ENCODE peak calls at places on chromosomes 2 and 18, in four cellular contexts. R is CD4-positive, alpha-beta T cell; N is HL-60; F is aorta. H is an unnamed sample.

GRCh38 chr2:70248810-70249438 is 496 bp upstream of the TIA1 start:
- DNase-seq in F (peak; percentile 90), N (no peak), R (peak; percentile 86), H (no peak)

GRCh38 chr2:182240862-182241371 is 185.9 kb downstream of the PDE1A start:
- DNase-seq in F (no peak), N (peak; percentile 21), R (no peak), H (no peak)

GRCh38 chr2:95346738-95347671 is 49.9 kb downstream of the KCNIP3 start:
- DNase-seq in N (no peak), F (no peak), R (no peak), H (no peak)

GRCh38 chr2:41701231-41701630 is 346.6 kb upstream of the PKDCC start:
- DNase-seq in N (no peak), R (no peak), F (no peak), H (no peak)

GRCh38 chr2:199851886-199852285 is 894 bp upstream of the FTCDNL1 start:
- DNase-seq in N (no peak), F (no peak), R (no peak), H (no peak)

GRCh38 chr18:76522104-76522503 is 27.1 kb upstream of the ZNF516 start:
- DNase-seq in F (no peak), R (no peak), N (no peak), H (no peak)

GRCh38 chr2:118769707-118770400 is 77.6 kb downstream of the EN1 start:
- DNase-seq in N (no peak), F (no peak), R (no peak), H (no peak)

GRCh38 chr18:10230072-10230471 is 224.4 kb upstream of the APCDD1 start:
- DNase-seq in N (peak; percentile 45), R (no peak), F (no peak), H (no peak)

GRCh38 chr18:78073275-78073674 is 823.6 kb downstream of the GALR1 start:
- DNase-seq in N (no peak), R (no peak), F (no peak), H (no peak)

GRCh38 chr2:127638361-127639110 is 7.4 kb upstream of the GPR17 start:
- DNase-seq in R (no peak), N (no peak), F (no peak), H (no peak)

GRCh38 chr2:9474361-9475117 is at the start of gene IAH1:
- DNase-seq in F (peak; percentile 75), R (peak; percentile 70), N (peak; percentile 39), H (peak; percentile 80)

GRCh38 chr18:72086421-72086820 is 457.7 kb downstream of the CBLN2 start:
- DNase-seq in R (no peak), N (no peak), F (no peak), H (peak; percentile 1)

GRCh38 chr2:15176604-15177003 is 384.5 kb downstream of the NBAS start:
- DNase-seq in R (no peak), N (no peak), F (no peak), H (no peak)

GRCh38 chr2:218031771-218032257 is 29.0 kb upstream of the TNS1 start:
- DNase-seq in N (no peak), F (no peak), R (no peak), H (no peak)

GRCh38 chr18:63882333-63883141 is 5.0 kb upstream of the SERPINB2 start:
- DNase-seq in N (no peak), F (no peak), R (no peak), H (no peak)

GRCh38 chr2:54259413-54260240 is 3.6 kb upstream of the TSPYL6 start:
- DNase-seq in R (no peak), F (no peak), N (no peak), H (no peak)

GRCh38 chr2:26617259-26618083 is 23.7 kb downstream of the CIB4 start:
- DNase-seq in R (no peak), N (no peak), F (no peak), H (no peak)

GRCh38 chr2:55885129-55885943 is 38.2 kb downstream of the EFEMP1 start:
- DNase-seq in N (no peak), F (peak; percentile 67), R (no peak), H (no peak)

GRCh38 chr2:170369894-170370293 is 191.9 kb downstream of the MYO3B start:
- DNase-seq in N (no peak), R (no peak), F (no peak), H (no peak)

GRCh38 chr18:23585007-23585871 is 1.1 kb downstream of the NPC1 start:
- DNase-seq in R (no peak), N (peak; percentile 22), F (no peak), H (peak; percentile 8)

GRCh38 chr2:191446910-191447309 is 201.7 kb downstream of the MYO1B start:
- DNase-seq in F (no peak), N (no peak), R (no peak), H (no peak)

GRCh38 chr2:203948733-203949132 is 12.2 kb downstream of the ICOS start:
- DNase-seq in N (no peak), R (no peak), F (no peak), H (no peak)

GRCh38 chr2:231674587-231675334 is 33.6 kb upstream of the PTMA start:
- DNase-seq in R (peak; percentile 30), F (peak; percentile 83), N (no peak), H (peak; percentile 33)

GRCh38 chr2:73006969-73007710 is 64.4 kb downstream of the SFXN5 start:
- DNase-seq in F (no peak), N (no peak), R (no peak), H (no peak)

GRCh38 chr2:25036221-25036559 is 5.7 kb upstream of the EFR3B start:
- DNase-seq in F (no peak), N (no peak), R (no peak), H (no peak)

GRCh38 chr2:210128961-210129360 is 42.2 kb downstream of the KANSL1L start:
- DNase-seq in N (no peak), R (no peak), F (no peak), H (no peak)

GRCh38 chr2:128363991-128364390 is 45.3 kb upstream of the HS6ST1 start:
- DNase-seq in R (no peak), N (no peak), F (no peak), H (no peak)

GRCh38 chr2:238376884-238377391 is 49.8 kb upstream of the ASB1 start:
- DNase-seq in N (peak; percentile 71), R (no peak), F (no peak), H (no peak)

DNA sequence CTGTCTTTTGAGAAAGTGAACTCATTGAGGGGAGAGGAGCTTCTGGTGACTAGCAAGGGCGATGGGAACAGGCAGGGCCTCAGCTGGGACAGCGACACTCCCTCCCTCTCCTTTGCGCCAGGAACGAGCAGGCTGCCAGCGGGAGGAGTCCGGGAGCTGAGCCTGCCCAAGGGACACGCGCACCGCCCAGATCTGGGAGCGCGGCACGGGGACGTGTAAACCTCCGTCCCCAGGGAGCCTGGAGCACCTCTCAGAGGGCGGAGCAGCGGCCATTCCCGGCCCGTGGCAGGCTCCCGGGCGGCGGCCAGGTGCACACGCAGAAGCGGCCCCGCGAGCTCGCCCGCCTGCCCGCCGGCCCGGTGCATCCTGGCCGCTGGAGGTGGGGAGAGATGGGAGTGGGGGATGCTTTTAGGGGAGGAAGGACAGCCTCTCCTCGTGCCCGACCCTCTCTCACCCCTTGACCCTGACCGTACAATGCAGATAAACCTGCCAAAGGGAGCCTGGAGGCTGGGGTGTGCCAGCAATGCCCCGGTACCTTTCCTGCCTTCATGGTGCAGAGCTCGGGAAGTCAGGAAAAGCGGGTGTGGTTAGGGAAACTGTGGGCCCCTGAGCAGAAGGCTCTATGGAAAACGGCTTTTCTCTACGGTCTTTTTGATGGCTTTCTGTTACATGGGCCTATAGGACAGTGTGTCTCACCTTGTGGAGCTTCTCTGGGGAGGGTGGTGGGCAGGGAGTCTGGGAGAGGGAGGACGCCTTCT is 2.2 kb downstream of the AQP4 start:
- DNase-seq in F (no peak), R (no peak), N (no peak), H (no peak)
- H3K27ac ChIP-seq in F (no peak overlapping the region), R (no peak overlapping the region), N (no peak overlapping the region), H (no peak overlapping the region)

DNA sequence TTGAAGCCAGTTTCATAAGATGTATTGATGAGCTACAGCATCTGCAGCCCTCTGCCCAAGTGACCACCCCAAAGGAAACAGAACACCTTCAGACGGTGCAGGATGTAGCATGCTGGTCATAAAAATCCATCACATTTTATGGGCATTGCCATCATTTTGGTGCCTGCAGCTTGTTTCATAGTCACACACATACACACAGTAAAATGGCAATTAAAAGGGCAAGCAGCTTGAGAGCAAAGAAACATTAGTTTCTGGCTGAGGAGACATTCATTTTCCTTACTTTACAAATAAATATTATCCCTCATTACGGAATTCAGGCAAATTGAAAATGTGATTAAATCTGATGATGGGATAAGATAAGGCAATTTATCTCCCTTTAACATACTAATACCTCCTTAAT is 13.4 kb downstream of the MYO5B start:
- DNase-seq in R (no peak), N (no peak), F (no peak), H (no peak)
- H3K27ac ChIP-seq in R (no peak overlapping the region), N (no peak overlapping the region), F (no peak overlapping the region), H (no peak overlapping the region)

GRCh38 chr2:11558206-11558886 is 24.5 kb downstream of the GREB1 start:
- DNase-seq in N (no peak), R (no peak), F (no peak), H (no peak)
- H3K27ac ChIP-seq in N (no peak overlapping the region), R (no peak overlapping the region), F (no peak overlapping the region), H (no peak overlapping the region)

DNA sequence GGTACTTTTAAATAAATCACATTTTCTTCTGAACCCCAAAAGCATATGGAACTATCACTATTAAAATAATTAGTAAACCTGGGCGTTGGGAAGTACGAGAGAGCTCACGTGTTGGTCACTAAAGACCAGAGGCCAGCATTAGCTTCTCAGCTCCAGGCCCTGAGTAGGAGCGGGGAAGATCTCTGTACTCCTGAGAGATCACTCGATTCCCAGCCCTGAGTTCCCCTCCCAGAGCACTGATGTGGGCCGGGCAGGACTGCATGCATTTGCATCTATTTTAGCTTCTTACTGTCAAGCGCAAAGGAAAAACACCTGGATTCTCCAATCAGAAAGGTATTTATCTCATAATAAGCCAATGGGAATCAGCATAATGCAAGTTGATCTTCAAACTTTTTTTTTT is 6.2 kb downstream of the PXDN start:
- DNase-seq in N (no peak), F (no peak), R (no peak), H (no peak)
- H3K27ac ChIP-seq in N (no peak overlapping the region), F (no peak overlapping the region), R (no peak overlapping the region), H (no peak overlapping the region)

H was measured in CD4-positive, alpha-beta memory T cell.